ENCODE peak calls at places on chromosomes 7 and 10, in ten cellular contexts. One of them, this sample, is unnamed. For H3K9me3, the result is how much of the 10 kb centered on the place peaks cover.

GRCh38 chr7:46253500-46253899 is 332.4 kb upstream of the IGFBP3 start:
- DNase-seq in lower lobe of right lung: no peak
- DNase-seq in H1: no peak
- DNase-seq in A549: no peak
- DNase-seq in trophoblast cell: peak
- DNase-seq in AG04450: no peak
- DNase-seq in stomach: no peak
- DNase-seq in left ventricle myocardium inferior: no peak
- DNase-seq in Panc1: no peak
- DNase-seq in colonic mucosa: no peak
- DNase-seq in this sample: no peak

GRCh38 chr10:132158122-132158741 is 28.5 kb upstream of the DPYSL4 start:
- DNase-seq in lower lobe of right lung: no peak
- DNase-seq in H1: no peak
- DNase-seq in A549: no peak
- DNase-seq in trophoblast cell: no peak
- DNase-seq in AG04450: no peak
- DNase-seq in stomach: no peak
- DNase-seq in left ventricle myocardium inferior: no peak
- DNase-seq in Panc1: no peak
- DNase-seq in colonic mucosa: no peak
- DNase-seq in this sample: no peak

GRCh38 chr7:26705567-26705966 is 158.8 kb downstream of the SKAP2 start:
- DNase-seq in lower lobe of right lung: no peak
- DNase-seq in H1: no peak
- DNase-seq in A549: peak
- DNase-seq in trophoblast cell: no peak
- DNase-seq in AG04450: peak
- DNase-seq in stomach: no peak
- DNase-seq in left ventricle myocardium inferior: no peak
- DNase-seq in Panc1: peak
- DNase-seq in colonic mucosa: peak
- DNase-seq in this sample: no peak

GRCh38 chr7:77393261-77393660 is 22.9 kb downstream of the GSAP start:
- DNase-seq in lower lobe of right lung: no peak
- DNase-seq in H1: no peak
- DNase-seq in A549: peak
- DNase-seq in trophoblast cell: peak
- DNase-seq in AG04450: no peak
- DNase-seq in stomach: no peak
- DNase-seq in left ventricle myocardium inferior: no peak
- DNase-seq in Panc1: peak
- DNase-seq in colonic mucosa: no peak
- DNase-seq in this sample: no peak

GRCh38 chr7:5248201-5248885 is 34.4 kb upstream of the SLC29A4 start:
- DNase-seq in lower lobe of right lung: no peak
- DNase-seq in H1: no peak
- DNase-seq in A549: no peak
- DNase-seq in trophoblast cell: no peak
- DNase-seq in AG04450: no peak
- DNase-seq in stomach: no peak
- DNase-seq in left ventricle myocardium inferior: peak
- DNase-seq in Panc1: no peak
- DNase-seq in colonic mucosa: peak
- DNase-seq in this sample: no peak

GRCh38 chr10:131746785-131747184 is 154.0 kb upstream of the PPP2R2D start:
- DNase-seq in lower lobe of right lung: no peak
- DNase-seq in H1: no peak
- DNase-seq in A549: peak
- DNase-seq in trophoblast cell: no peak
- DNase-seq in AG04450: no peak
- DNase-seq in stomach: no peak
- DNase-seq in left ventricle myocardium inferior: no peak
- DNase-seq in Panc1: no peak
- DNase-seq in colonic mucosa: no peak
- DNase-seq in this sample: no peak

GRCh38 chr10:118369806-118370205 is 27.7 kb upstream of the FAM204A start:
- DNase-seq in lower lobe of right lung: peak
- DNase-seq in H1: no peak
- DNase-seq in A549: no peak
- DNase-seq in trophoblast cell: peak
- DNase-seq in AG04450: no peak
- DNase-seq in stomach: no peak
- DNase-seq in left ventricle myocardium inferior: no peak
- DNase-seq in Panc1: no peak
- DNase-seq in colonic mucosa: no peak
- DNase-seq in this sample: no peak

GRCh38 chr7:39567294-39567693 is 1.1 kb downstream of the YAE1 start:
- DNase-seq in lower lobe of right lung: no peak
- DNase-seq in H1: no peak
- DNase-seq in A549: no peak
- DNase-seq in trophoblast cell: no peak
- DNase-seq in AG04450: no peak
- DNase-seq in stomach: no peak
- DNase-seq in left ventricle myocardium inferior: no peak
- DNase-seq in Panc1: no peak
- DNase-seq in colonic mucosa: no peak
- DNase-seq in this sample: no peak

GRCh38 chr10:102118867-102119266 is 1.3 kb downstream of the LDB1 start:
- DNase-seq in lower lobe of right lung: peak
- DNase-seq in H1: peak
- DNase-seq in A549: no peak
- DNase-seq in trophoblast cell: no peak
- DNase-seq in AG04450: no peak
- DNase-seq in stomach: peak
- DNase-seq in left ventricle myocardium inferior: no peak
- DNase-seq in Panc1: no peak
- DNase-seq in colonic mucosa: peak
- DNase-seq in this sample: no peak

GRCh38 chr7:112550468-112551060 is 69.8 kb downstream of the LSMEM1 start:
- DNase-seq in lower lobe of right lung: no peak
- DNase-seq in H1: no peak
- DNase-seq in A549: peak
- DNase-seq in trophoblast cell: peak
- DNase-seq in AG04450: peak
- DNase-seq in stomach: no peak
- DNase-seq in left ventricle myocardium inferior: no peak
- DNase-seq in Panc1: peak
- DNase-seq in colonic mucosa: peak
- DNase-seq in this sample: peak

GRCh38 chr10:27564381-27564780 is 60.3 kb downstream of the RAB18 start:
- DNase-seq in lower lobe of right lung: no peak
- DNase-seq in H1: no peak
- DNase-seq in A549: no peak
- DNase-seq in trophoblast cell: no peak
- DNase-seq in AG04450: no peak
- DNase-seq in stomach: no peak
- DNase-seq in left ventricle myocardium inferior: no peak
- DNase-seq in Panc1: no peak
- DNase-seq in colonic mucosa: no peak
- DNase-seq in this sample: no peak

GRCh38 chr10:5609952-5610616 is 56.3 kb downstream of the ASB13 start:
- DNase-seq in lower lobe of right lung: peak
- DNase-seq in H1: no peak
- DNase-seq in A549: peak
- DNase-seq in trophoblast cell: no peak
- DNase-seq in AG04450: no peak
- DNase-seq in stomach: peak
- DNase-seq in left ventricle myocardium inferior: no peak
- DNase-seq in Panc1: no peak
- DNase-seq in colonic mucosa: peak
- DNase-seq in this sample: peak

GRCh38 chr10:115624448-115624847 is 531.3 kb downstream of the ATRNL1 start:
- DNase-seq in lower lobe of right lung: no peak
- DNase-seq in H1: no peak
- DNase-seq in A549: no peak
- DNase-seq in trophoblast cell: no peak
- DNase-seq in AG04450: no peak
- DNase-seq in stomach: no peak
- DNase-seq in left ventricle myocardium inferior: no peak
- DNase-seq in Panc1: no peak
- DNase-seq in colonic mucosa: no peak
- DNase-seq in this sample: no peak

GRCh38 chr10:43160067-43160918 is 22.0 kb downstream of the CSGALNACT2 start:
- DNase-seq in lower lobe of right lung: no peak
- DNase-seq in H1: no peak
- DNase-seq in A549: no peak
- DNase-seq in trophoblast cell: no peak
- DNase-seq in AG04450: no peak
- DNase-seq in stomach: no peak
- DNase-seq in left ventricle myocardium inferior: no peak
- DNase-seq in Panc1: no peak
- DNase-seq in colonic mucosa: no peak
- DNase-seq in this sample: no peak

GRCh38 chr7:119640326-119640725 is 632.6 kb upstream of the KCND2 start:
- DNase-seq in lower lobe of right lung: no peak
- DNase-seq in H1: no peak
- DNase-seq in A549: no peak
- DNase-seq in trophoblast cell: no peak
- DNase-seq in AG04450: no peak
- DNase-seq in stomach: no peak
- DNase-seq in left ventricle myocardium inferior: no peak
- DNase-seq in Panc1: no peak
- DNase-seq in colonic mucosa: no peak
- DNase-seq in this sample: no peak

DNA sequence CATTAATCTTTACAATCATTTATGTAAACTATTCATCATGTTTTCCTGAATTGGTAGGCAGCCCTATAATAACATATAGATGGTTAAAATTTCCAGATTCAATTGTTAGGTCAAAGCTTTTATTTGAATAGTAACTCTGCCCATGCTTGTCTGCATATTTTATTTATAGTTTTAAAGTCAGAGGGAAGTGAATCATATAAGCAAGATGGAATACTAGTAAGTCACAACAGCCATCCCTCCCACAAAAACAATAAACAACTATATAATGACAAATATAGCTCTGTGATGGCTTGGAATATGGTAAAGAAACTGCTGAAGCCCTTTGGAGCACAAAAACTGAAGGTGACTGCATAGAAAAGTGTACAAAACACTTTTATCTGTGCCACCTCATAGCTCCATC is 156.3 kb upstream of the TMEM106B start:
- DNase-seq in lower lobe of right lung: no peak
- DNase-seq in H1: no peak
- DNase-seq in A549: no peak
- DNase-seq in trophoblast cell: no peak
- DNase-seq in AG04450: no peak
- DNase-seq in stomach: no peak
- DNase-seq in left ventricle myocardium inferior: no peak
- DNase-seq in Panc1: peak
- DNase-seq in colonic mucosa: no peak
- DNase-seq in this sample: no peak
- H3K27ac ChIP-seq in lower lobe of right lung: no peak
- H3K27ac ChIP-seq in H1: no peak
- H3K27ac ChIP-seq in A549: no peak
- H3K27ac ChIP-seq in trophoblast cell: no peak
- H3K27ac ChIP-seq in AG04450: no peak
- H3K27ac ChIP-seq in stomach: no peak
- H3K27ac ChIP-seq in left ventricle myocardium inferior: no peak
- H3K27ac ChIP-seq in Panc1: peak
- H3K27ac ChIP-seq in colonic mucosa: no peak
- H3K27ac ChIP-seq in this sample: no peak

GRCh38 chr7:138434458-138435093 is 25.5 kb upstream of the TRIM24 start:
- DNase-seq in lower lobe of right lung: no peak
- DNase-seq in H1: no peak
- DNase-seq in A549: no peak
- DNase-seq in trophoblast cell: no peak
- DNase-seq in AG04450: no peak
- DNase-seq in stomach: no peak
- DNase-seq in left ventricle myocardium inferior: no peak
- DNase-seq in Panc1: no peak
- DNase-seq in colonic mucosa: no peak
- DNase-seq in this sample: no peak
- H3K9me3 ChIP-seq in lower lobe of right lung: under half
- H3K9me3 ChIP-seq in H1: under half
- H3K9me3 ChIP-seq in A549: under half
- H3K9me3 ChIP-seq in trophoblast cell: under half
- H3K9me3 ChIP-seq in AG04450: under half
- H3K9me3 ChIP-seq in stomach: under half
- H3K9me3 ChIP-seq in left ventricle myocardium inferior: under half
- H3K9me3 ChIP-seq in Panc1: under half
- H3K9me3 ChIP-seq in colonic mucosa: under half
- H3K9me3 ChIP-seq in this sample: under half

GRCh38 chr7:157402388-157402703 is 65.5 kb downstream of the DNAJB6 start:
- DNase-seq in lower lobe of right lung: no peak
- DNase-seq in H1: no peak
- DNase-seq in A549: no peak
- DNase-seq in trophoblast cell: no peak
- DNase-seq in AG04450: no peak
- DNase-seq in stomach: no peak
- DNase-seq in left ventricle myocardium inferior: no peak
- DNase-seq in Panc1: no peak
- DNase-seq in colonic mucosa: no peak
- DNase-seq in this sample: no peak

GRCh38 chr7:157402911-157403534 is 66.2 kb downstream of the DNAJB6 start:
- DNase-seq in lower lobe of right lung: no peak
- DNase-seq in H1: no peak
- DNase-seq in A549: no peak
- DNase-seq in trophoblast cell: no peak
- DNase-seq in AG04450: no peak
- DNase-seq in stomach: no peak
- DNase-seq in left ventricle myocardium inferior: no peak
- DNase-seq in Panc1: no peak
- DNase-seq in colonic mucosa: no peak
- DNase-seq in this sample: no peak

GRCh38 chr7:157400171-157400860 is 63.5 kb downstream of the DNAJB6 start:
- DNase-seq in lower lobe of right lung: no peak
- DNase-seq in H1: no peak
- DNase-seq in A549: no peak
- DNase-seq in trophoblast cell: no peak
- DNase-seq in AG04450: no peak
- DNase-seq in stomach: no peak
- DNase-seq in left ventricle myocardium inferior: no peak
- DNase-seq in Panc1: no peak
- DNase-seq in colonic mucosa: no peak
- DNase-seq in this sample: no peak

GRCh38 chr7:157404002-157404401 is 67.2 kb downstream of the DNAJB6 start:
- DNase-seq in lower lobe of right lung: no peak
- DNase-seq in H1: no peak
- DNase-seq in A549: no peak
- DNase-seq in trophoblast cell: no peak
- DNase-seq in AG04450: no peak
- DNase-seq in stomach: no peak
- DNase-seq in left ventricle myocardium inferior: no peak
- DNase-seq in Panc1: no peak
- DNase-seq in colonic mucosa: no peak
- DNase-seq in this sample: no peak

GRCh38 chr7:157401567-157402387 is 65.0 kb downstream of the DNAJB6 start:
- DNase-seq in lower lobe of right lung: peak
- DNase-seq in H1: no peak
- DNase-seq in A549: no peak
- DNase-seq in trophoblast cell: peak
- DNase-seq in AG04450: no peak
- DNase-seq in stomach: no peak
- DNase-seq in left ventricle myocardium inferior: no peak
- DNase-seq in Panc1: no peak
- DNase-seq in colonic mucosa: no peak
- DNase-seq in this sample: no peak
- H3K27ac ChIP-seq in lower lobe of right lung: no peak
- H3K27ac ChIP-seq in H1: no peak
- H3K27ac ChIP-seq in A549: no peak
- H3K27ac ChIP-seq in trophoblast cell: no peak
- H3K27ac ChIP-seq in AG04450: no peak
- H3K27ac ChIP-seq in stomach: no peak
- H3K27ac ChIP-seq in left ventricle myocardium inferior: peak
- H3K27ac ChIP-seq in Panc1: no peak
- H3K27ac ChIP-seq in colonic mucosa: no peak
- H3K27ac ChIP-seq in this sample: no peak

GRCh38 chr7:158009886-158010285 is 577.7 kb downstream of the PTPRN2 start:
- DNase-seq in lower lobe of right lung: no peak
- DNase-seq in H1: no peak
- DNase-seq in A549: no peak
- DNase-seq in trophoblast cell: no peak
- DNase-seq in AG04450: no peak
- DNase-seq in stomach: no peak
- DNase-seq in left ventricle myocardium inferior: no peak
- DNase-seq in Panc1: no peak
- DNase-seq in colonic mucosa: no peak
- DNase-seq in this sample: no peak
- H3K9me3 ChIP-seq in lower lobe of right lung: under half
- H3K9me3 ChIP-seq in H1: under half
- H3K9me3 ChIP-seq in A549: under half
- H3K9me3 ChIP-seq in trophoblast cell: under half
- H3K9me3 ChIP-seq in AG04450: half or more
- H3K9me3 ChIP-seq in stomach: under half
- H3K9me3 ChIP-seq in left ventricle myocardium inferior: under half
- H3K9me3 ChIP-seq in Panc1: under half
- H3K9me3 ChIP-seq in colonic mucosa: under half
- H3K9me3 ChIP-seq in this sample: under half

This sample was measured in small intestine.